ENCODE peak calls at places on chromosomes 7 and 10, in four cellular contexts. One of them, this sample, is unnamed.

GRCh38 chr7:157361537-157361936 is 24.7 kb downstream of the DNAJB6 start:
- DNase-seq in dermis blood vessel endothelial cell: no peak
- DNase-seq in RPMI8226: no peak
- DNase-seq in effector memory CD4-positive, alpha-beta T cell: no peak
- DNase-seq in this sample: no peak

GRCh38 chr10:131902691-131903090 is 1.9 kb downstream of the PPP2R2D start:
- DNase-seq in dermis blood vessel endothelial cell: no peak
- DNase-seq in RPMI8226: no peak
- DNase-seq in effector memory CD4-positive, alpha-beta T cell: no peak
- DNase-seq in this sample: no peak

GRCh38 chr7:90618880-90619279 is 22.8 kb downstream of the CDK14 start:
- DNase-seq in dermis blood vessel endothelial cell: no peak
- DNase-seq in RPMI8226: no peak
- DNase-seq in effector memory CD4-positive, alpha-beta T cell: no peak
- DNase-seq in this sample: no peak

GRCh38 chr7:69772699-69773436 is 174.6 kb downstream of the AUTS2 start:
- DNase-seq in dermis blood vessel endothelial cell: no peak
- DNase-seq in RPMI8226: no peak
- DNase-seq in effector memory CD4-positive, alpha-beta T cell: no peak
- DNase-seq in this sample: no peak

GRCh38 chr7:55444786-55445185 is 79.6 kb downstream of the LANCL2 start:
- DNase-seq in dermis blood vessel endothelial cell: no peak
- DNase-seq in RPMI8226: no peak
- DNase-seq in effector memory CD4-positive, alpha-beta T cell: no peak
- DNase-seq in this sample: no peak

GRCh38 chr7:37027104-37027503 is 302.8 kb upstream of the AOAH start:
- DNase-seq in dermis blood vessel endothelial cell: no peak
- DNase-seq in RPMI8226: no peak
- DNase-seq in effector memory CD4-positive, alpha-beta T cell: no peak
- DNase-seq in this sample: no peak

GRCh38 chr7:77199008-77199966 is at the start of gene FGL2:
- DNase-seq in dermis blood vessel endothelial cell: peak; percentile 2
- DNase-seq in RPMI8226: no peak
- DNase-seq in effector memory CD4-positive, alpha-beta T cell: peak; percentile 6
- DNase-seq in this sample: no peak

GRCh38 chr7:157712666-157713235 is 375.9 kb downstream of the DNAJB6 start:
- DNase-seq in dermis blood vessel endothelial cell: no peak
- DNase-seq in RPMI8226: no peak
- DNase-seq in effector memory CD4-positive, alpha-beta T cell: no peak
- DNase-seq in this sample: no peak

GRCh38 chr10:50325449-50326188 is 74.3 kb upstream of the ASAH2 start:
- DNase-seq in dermis blood vessel endothelial cell: peak; percentile 73
- DNase-seq in RPMI8226: no peak
- DNase-seq in effector memory CD4-positive, alpha-beta T cell: no peak
- DNase-seq in this sample: peak; percentile 74

GRCh38 chr7:150367677-150368097 is 935 bp upstream of the REPIN1 start:
- DNase-seq in dermis blood vessel endothelial cell: no peak
- DNase-seq in RPMI8226: peak; percentile 32
- DNase-seq in effector memory CD4-positive, alpha-beta T cell: no peak
- DNase-seq in this sample: no peak

GRCh38 chr7:150745086-150745485 is 7.9 kb downstream of the GIMAP5 start:
- DNase-seq in dermis blood vessel endothelial cell: no peak
- DNase-seq in RPMI8226: no peak
- DNase-seq in effector memory CD4-positive, alpha-beta T cell: no peak
- DNase-seq in this sample: no peak

GRCh38 chr7:158645842-158646241 is 58.2 kb upstream of the PTPRN2 start:
- DNase-seq in dermis blood vessel endothelial cell: no peak
- DNase-seq in RPMI8226: no peak
- DNase-seq in effector memory CD4-positive, alpha-beta T cell: no peak
- DNase-seq in this sample: no peak

GRCh38 chr10:72007246-72007892 is 43.2 kb downstream of the CHST3 start:
- DNase-seq in dermis blood vessel endothelial cell: no peak
- DNase-seq in RPMI8226: peak; percentile 26
- DNase-seq in effector memory CD4-positive, alpha-beta T cell: no peak
- DNase-seq in this sample: no peak

GRCh38 chr7:144519900-144520299 is 116.4 kb upstream of the NOBOX start:
- DNase-seq in dermis blood vessel endothelial cell: no peak
- DNase-seq in RPMI8226: no peak
- DNase-seq in effector memory CD4-positive, alpha-beta T cell: no peak
- DNase-seq in this sample: peak; percentile 7

GRCh38 chr7:28554791-28555471 is 142.6 kb downstream of the CREB5 start:
- DNase-seq in dermis blood vessel endothelial cell: no peak
- DNase-seq in RPMI8226: no peak
- DNase-seq in effector memory CD4-positive, alpha-beta T cell: no peak
- DNase-seq in this sample: no peak

GRCh38 chr10:113993489-113993932 is 50.2 kb upstream of the ADRB1 start:
- DNase-seq in dermis blood vessel endothelial cell: no peak
- DNase-seq in RPMI8226: no peak
- DNase-seq in effector memory CD4-positive, alpha-beta T cell: no peak
- DNase-seq in this sample: no peak

GRCh38 chr10:13627459-13628310 is 40.9 kb downstream of the PRPF18 start:
- DNase-seq in dermis blood vessel endothelial cell: no peak
- DNase-seq in RPMI8226: no peak
- DNase-seq in effector memory CD4-positive, alpha-beta T cell: no peak
- DNase-seq in this sample: no peak

GRCh38 chr7:18761046-18761445 is 265.5 kb downstream of the HDAC9 start:
- DNase-seq in dermis blood vessel endothelial cell: no peak
- DNase-seq in RPMI8226: no peak
- DNase-seq in effector memory CD4-positive, alpha-beta T cell: no peak
- DNase-seq in this sample: no peak

GRCh38 chr7:98420966-98421612 is 20.2 kb upstream of the BAIAP2L1 start:
- DNase-seq in dermis blood vessel endothelial cell: peak; percentile 68
- DNase-seq in RPMI8226: peak; percentile 91
- DNase-seq in effector memory CD4-positive, alpha-beta T cell: peak; percentile 6
- DNase-seq in this sample: peak; percentile 36

GRCh38 chr10:43292745-43293676 is 26.1 kb upstream of the RASGEF1A start:
- DNase-seq in dermis blood vessel endothelial cell: peak; percentile 75
- DNase-seq in RPMI8226: peak; percentile 57
- DNase-seq in effector memory CD4-positive, alpha-beta T cell: peak; percentile 14
- DNase-seq in this sample: peak; percentile 47

GRCh38 chr7:141362580-141363435 is 188.4 kb upstream of the AGK start:
- DNase-seq in dermis blood vessel endothelial cell: peak; percentile 71
- DNase-seq in RPMI8226: no peak
- DNase-seq in effector memory CD4-positive, alpha-beta T cell: no peak
- DNase-seq in this sample: peak; percentile 73

GRCh38 chr10:47264797-47265281 is 35.2 kb upstream of the GDF10 start:
- DNase-seq in dermis blood vessel endothelial cell: peak; percentile 51
- DNase-seq in RPMI8226: no peak
- DNase-seq in effector memory CD4-positive, alpha-beta T cell: peak; percentile 41
- DNase-seq in this sample: peak; percentile 29

GRCh38 chr7:154631162-154631561 is 371.8 kb downstream of the PAXIP1 start:
- DNase-seq in dermis blood vessel endothelial cell: no peak
- DNase-seq in RPMI8226: no peak
- DNase-seq in effector memory CD4-positive, alpha-beta T cell: no peak
- DNase-seq in this sample: no peak

GRCh38 chr10:3424102-3424803 is 251.7 kb upstream of the PITRM1 start:
- DNase-seq in dermis blood vessel endothelial cell: peak; percentile 81
- DNase-seq in RPMI8226: no peak
- DNase-seq in effector memory CD4-positive, alpha-beta T cell: no peak
- DNase-seq in this sample: peak; percentile 45

GRCh38 chr7:55533729-55534080 is 38.6 kb downstream of the VOPP1 start:
- DNase-seq in dermis blood vessel endothelial cell: no peak
- DNase-seq in RPMI8226: peak; percentile 53
- DNase-seq in effector memory CD4-positive, alpha-beta T cell: no peak
- DNase-seq in this sample: no peak

This sample was measured in endothelial cell of umbilical vein.